ENCODE peak calls at places on chromosomes 3 and 15, in five cellular contexts. Z is GDM1, O is C1 segment of cervical spinal cord, V is WTC11, I is choroid plexus epithelial cell. H is an unnamed sample.

GRCh38 chr3:146227486-146227885 is 23.4 kb downstream of the PLSCR4 start:
- DNase-seq in I (no peak), O (no peak), Z (no peak), V (no peak), H (no peak)

GRCh38 chr15:79834496-79834895 is 62.3 kb downstream of the MTHFS start:
- DNase-seq in Z (no peak), O (no peak), I (no peak), V (no peak), H (no peak)

GRCh38 chr15:55224892-55225291 is 28.2 kb upstream of the RSL24D1 start:
- DNase-seq in I (peak), V (no peak), Z (no peak), O (no peak), H (peak)

GRCh38 chr15:89677381-89677780 is 1.8 kb downstream of the PLIN1 start:
- DNase-seq in Z (no peak), O (no peak), V (no peak), I (no peak), H (no peak)

GRCh38 chr15:33068007-33068441 is 126.5 kb downstream of the FMN1 start:
- DNase-seq in V (peak), Z (peak), O (peak), I (peak), H (peak)

GRCh38 chr15:32651229-32651837 is 9.8 kb downstream of the SCG5 start:
- DNase-seq in V (peak), O (no peak), Z (peak), I (peak), H (peak)

GRCh38 chr3:156605686-156606605 is 51.0 kb upstream of the SSR3 start:
- DNase-seq in Z (no peak), O (peak), V (peak), I (peak), H (peak)

GRCh38 chr15:39195988-39196486 is 384.8 kb upstream of the THBS1 start:
- DNase-seq in V (no peak), Z (no peak), I (peak), O (no peak), H (no peak)

GRCh38 chr3:25781145-25781757 is 2.0 kb downstream of the NGLY1 start:
- DNase-seq in O (no peak), V (no peak), Z (no peak), I (no peak), H (peak)

GRCh38 chr3:39090922-39091321 is 16.5 kb downstream of the GORASP1 start:
- DNase-seq in Z (no peak), I (peak), O (no peak), V (no peak), H (no peak)

GRCh38 chr3:126118591-126118990 is 34.7 kb upstream of the SLC41A3 start:
- DNase-seq in Z (no peak), O (no peak), I (no peak), V (no peak), H (no peak)

GRCh38 chr3:122415762-122416654 is at the start of gene WDR5B:
- DNase-seq in V (peak), Z (no peak), I (peak), O (no peak), H (no peak)

GRCh38 chr15:78082106-78082742 is 4.7 kb upstream of the TBC1D2B start:
- DNase-seq in O (no peak), Z (no peak), I (peak), V (no peak), H (no peak)

GRCh38 chr3:8482960-8483665 is 18.5 kb upstream of the LMCD1 start:
- DNase-seq in I (peak), V (no peak), Z (no peak), O (no peak), H (no peak)

GRCh38 chr15:101435761-101436160 is 53.7 kb downstream of the PCSK6 start:
- DNase-seq in O (no peak), V (no peak), I (no peak), Z (no peak), H (no peak)

GRCh38 chr3:114556832-114557231 is 263.0 kb downstream of the TIGIT start:
- DNase-seq in V (no peak), I (no peak), Z (no peak), O (no peak), H (no peak)

GRCh38 chr3:13727890-13728289 is 152.0 kb downstream of the WNT7A start:
- DNase-seq in V (no peak), O (no peak), Z (no peak), I (no peak), H (no peak)

GRCh38 chr3:193767353-193768068 is 174.5 kb downstream of the OPA1 start:
- DNase-seq in O (no peak), V (no peak), Z (no peak), I (no peak), H (no peak)

GRCh38 chr3:126245811-126246727 is 65.7 kb upstream of the ALDH1L1 start:
- DNase-seq in I (peak), Z (no peak), V (peak), O (no peak), H (peak)

GRCh38 chr3:64666171-64666581 is 21.6 kb downstream of the ADAMTS9 start:
- DNase-seq in O (no peak), I (peak), V (no peak), Z (no peak), H (no peak)

GRCh38 chr3:43238801-43239200 is 47.5 kb upstream of the SNRK start:
- DNase-seq in I (no peak), Z (no peak), O (no peak), V (no peak), H (no peak)

GRCh38 chr3:149009732-149010131 is 18.4 kb downstream of the GYG1 start:
- DNase-seq in I (peak), V (no peak), Z (peak), O (no peak), H (peak)

GRCh38 chr15:70069716-70070115 is 28.0 kb downstream of the TLE3 start:
- DNase-seq in I (no peak), O (no peak), Z (no peak), V (no peak), H (no peak)

GRCh38 chr3:53040361-53040820 is 5.5 kb downstream of the SFMBT1 start:
- DNase-seq in I (no peak), O (no peak), Z (no peak), V (no peak), H (no peak)

GRCh38 chr3:94001191-94001590 is 21.2 kb downstream of the ARL13B start:
- DNase-seq in O (no peak), I (no peak), V (no peak), Z (no peak), H (no peak)

GRCh38 chr3:158794936-158795518 is 6.8 kb upstream of the MFSD1 start:
- DNase-seq in O (no peak), V (no peak), I (peak), Z (peak), H (peak)

GRCh38 chr3:102000620-102001209 is 151.4 kb downstream of the NFKBIZ start:
- DNase-seq in V (no peak), Z (no peak), I (no peak), O (no peak), H (no peak)

GRCh38 chr3:27141668-27142067 is 227.5 kb downstream of the NEK10 start:
- DNase-seq in Z (no peak), O (no peak), V (peak), I (peak), H (peak)

GRCh38 chr15:87816811-87817210 is 439.7 kb downstream of the NTRK3 start:
- DNase-seq in Z (no peak), I (peak), O (no peak), V (no peak), H (no peak)

GRCh38 chr3:175956964-175957363 is 1097.8 kb downstream of the NAALADL2 start:
- DNase-seq in Z (no peak), O (no peak), I (peak), V (no peak), H (no peak)

GRCh38 chr15:73052679-73053397 is 575 bp downstream of the NEO1 start:
- DNase-seq in O (peak), Z (no peak), I (peak), V (peak), H (no peak)

GRCh38 chr3:5479229-5479799 is 291.8 kb downstream of the EDEM1 start:
- DNase-seq in V (no peak), O (no peak), Z (no peak), I (no peak), H (no peak)

GRCh38 chr15:95840004-95840403 is 490.5 kb upstream of the NR2F2 start:
- DNase-seq in I (peak), O (no peak), Z (no peak), V (no peak), H (no peak)

GRCh38 chr15:59611277-59612260 is at the start of gene GCNT3:
- DNase-seq in V (no peak), Z (no peak), O (no peak), I (peak), H (no peak)

GRCh38 chr15:66782785-66783184 is 80.7 kb downstream of the SMAD6 start:
- DNase-seq in Z (no peak), I (no peak), O (no peak), V (no peak), H (no peak)

GRCh38 chr3:143302638-143303171 is 183.1 kb downstream of the CHST2 start:
- DNase-seq in V (no peak), Z (peak), I (peak), O (no peak), H (no peak)

GRCh38 chr3:129633751-129634481 is 27.4 kb upstream of the PLXND1 start:
- DNase-seq in V (no peak), I (no peak), O (no peak), Z (no peak), H (no peak)

GRCh38 chr3:12948891-12949711 is 107.7 kb upstream of the RPL32 start:
- DNase-seq in V (no peak), Z (peak), I (no peak), O (no peak), H (peak)

GRCh38 chr3:158352551-158352950 is 218.4 kb upstream of the MLF1 start:
- DNase-seq in V (no peak), Z (peak), O (no peak), I (peak), H (peak)

H was measured in AML-193.